ENCODE peak calls at places on chromosomes 5 and 9, in four cellular contexts. One of them, this sample, is unnamed.
A peak's percentile ranks its signal among the peaks of the same experiment; 100 is the strongest.

GRCh38 chr9:104301770-104302169 is 202.3 kb upstream of the OR13F1 start:
- DNase-seq in stimulated activated CD4-positive, alpha-beta T cell treated with anti-CD3 and anti-CD28 coated beads, TNF-alpha, amount 100 ng/mL, for 4 hours: no peak
- DNase-seq in adrenal gland: no peak
- DNase-seq in CD4-positive, CD25-positive, alpha-beta regulatory T cell: no peak
- DNase-seq in this sample: no peak

GRCh38 chr9:123291736-123292135 is 23.4 kb upstream of the STRBP start:
- DNase-seq in stimulated activated CD4-positive, alpha-beta T cell treated with anti-CD3 and anti-CD28 coated beads, TNF-alpha, amount 100 ng/mL, for 4 hours: no peak
- DNase-seq in adrenal gland: no peak
- DNase-seq in CD4-positive, CD25-positive, alpha-beta regulatory T cell: no peak
- DNase-seq in this sample: no peak

GRCh38 chr9:90035471-90035870 is 430.7 kb downstream of the GADD45G start:
- DNase-seq in stimulated activated CD4-positive, alpha-beta T cell treated with anti-CD3 and anti-CD28 coated beads, TNF-alpha, amount 100 ng/mL, for 4 hours: no peak
- DNase-seq in adrenal gland: no peak
- DNase-seq in CD4-positive, CD25-positive, alpha-beta regulatory T cell: no peak
- DNase-seq in this sample: no peak

GRCh38 chr5:1110930-1111726 is 735 bp downstream of the SLC12A7 start:
- DNase-seq in stimulated activated CD4-positive, alpha-beta T cell treated with anti-CD3 and anti-CD28 coated beads, TNF-alpha, amount 100 ng/mL, for 4 hours: no peak
- DNase-seq in adrenal gland: peak; percentile 59
- DNase-seq in CD4-positive, CD25-positive, alpha-beta regulatory T cell: peak; percentile 29
- DNase-seq in this sample: peak; percentile 24

GRCh38 chr5:83527191-83527590 is 55.6 kb downstream of the VCAN start:
- DNase-seq in stimulated activated CD4-positive, alpha-beta T cell treated with anti-CD3 and anti-CD28 coated beads, TNF-alpha, amount 100 ng/mL, for 4 hours: no peak
- DNase-seq in adrenal gland: no peak
- DNase-seq in CD4-positive, CD25-positive, alpha-beta regulatory T cell: no peak
- DNase-seq in this sample: no peak

GRCh38 chr9:125341566-125341965 is 79.9 kb downstream of the GAPVD1 start:
- DNase-seq in stimulated activated CD4-positive, alpha-beta T cell treated with anti-CD3 and anti-CD28 coated beads, TNF-alpha, amount 100 ng/mL, for 4 hours: no peak
- DNase-seq in adrenal gland: no peak
- DNase-seq in CD4-positive, CD25-positive, alpha-beta regulatory T cell: no peak
- DNase-seq in this sample: no peak

GRCh38 chr5:95864944-95865504 is 42.5 kb upstream of the GLRX start:
- DNase-seq in stimulated activated CD4-positive, alpha-beta T cell treated with anti-CD3 and anti-CD28 coated beads, TNF-alpha, amount 100 ng/mL, for 4 hours: no peak
- DNase-seq in adrenal gland: no peak
- DNase-seq in CD4-positive, CD25-positive, alpha-beta regulatory T cell: no peak
- DNase-seq in this sample: no peak

GRCh38 chr5:16886793-16887345 is 49.2 kb downstream of the MYO10 start:
- DNase-seq in stimulated activated CD4-positive, alpha-beta T cell treated with anti-CD3 and anti-CD28 coated beads, TNF-alpha, amount 100 ng/mL, for 4 hours: no peak
- DNase-seq in adrenal gland: no peak
- DNase-seq in CD4-positive, CD25-positive, alpha-beta regulatory T cell: no peak
- DNase-seq in this sample: peak; percentile 44

GRCh38 chr5:109199294-109199693 is 210.5 kb downstream of the PJA2 start:
- DNase-seq in stimulated activated CD4-positive, alpha-beta T cell treated with anti-CD3 and anti-CD28 coated beads, TNF-alpha, amount 100 ng/mL, for 4 hours: no peak
- DNase-seq in adrenal gland: no peak
- DNase-seq in CD4-positive, CD25-positive, alpha-beta regulatory T cell: no peak
- DNase-seq in this sample: no peak

GRCh38 chr5:133232011-133232410 is 180.2 kb downstream of the HSPA4 start:
- DNase-seq in stimulated activated CD4-positive, alpha-beta T cell treated with anti-CD3 and anti-CD28 coated beads, TNF-alpha, amount 100 ng/mL, for 4 hours: no peak
- DNase-seq in adrenal gland: no peak
- DNase-seq in CD4-positive, CD25-positive, alpha-beta regulatory T cell: no peak
- DNase-seq in this sample: peak; percentile 33

GRCh38 chr9:126628146-126628545 is 14.4 kb downstream of the LMX1B start:
- DNase-seq in stimulated activated CD4-positive, alpha-beta T cell treated with anti-CD3 and anti-CD28 coated beads, TNF-alpha, amount 100 ng/mL, for 4 hours: no peak
- DNase-seq in adrenal gland: no peak
- DNase-seq in CD4-positive, CD25-positive, alpha-beta regulatory T cell: no peak
- DNase-seq in this sample: no peak

GRCh38 chr9:84254972-84255371 is 85.6 kb downstream of the SLC28A3 start:
- DNase-seq in stimulated activated CD4-positive, alpha-beta T cell treated with anti-CD3 and anti-CD28 coated beads, TNF-alpha, amount 100 ng/mL, for 4 hours: no peak
- DNase-seq in adrenal gland: no peak
- DNase-seq in CD4-positive, CD25-positive, alpha-beta regulatory T cell: no peak
- DNase-seq in this sample: no peak